ENCODE peak calls at places on chromosome 15, in five cellular contexts. Y is SK-N-SH, P is sigmoid colon, O is transverse colon, C is suprapubic skin. J is an unnamed sample.
A peak's percentile ranks its signal among the peaks of the same experiment; 100 is the strongest.

GRCh38 chr15:48001393-48002059 is 119.3 kb upstream of the SLC24A5 start:
- DNase-seq in Y (no peak), O (no peak), P (no peak), C (no peak), J (no peak)

GRCh38 chr15:76335851-76336253 is 721 bp upstream of the ISL2 start:
- DNase-seq in C (no peak), P (no peak), Y (peak; percentile 76), O (no peak), J (no peak)

GRCh38 chr15:69285834-69286233 is 12.9 kb upstream of the PAQR5 start:
- DNase-seq in C (no peak), Y (no peak), O (no peak), P (no peak), J (no peak)

GRCh38 chr15:40755821-40756220 is 767 bp upstream of the RMDN3 start:
- DNase-seq in Y (no peak), O (no peak), P (no peak), C (no peak), J (no peak)

GRCh38 chr15:64833690-64834089 is 8.0 kb upstream of the PLEKHO2 start:
- DNase-seq in Y (no peak), P (no peak), C (no peak), O (no peak), J (no peak)

GRCh38 chr15:77904436-77904821 is 173.1 kb downstream of the TBC1D2B start:
- DNase-seq in C (peak; percentile 63), Y (no peak), P (peak; percentile 52), O (no peak), J (peak; percentile 22)

GRCh38 chr15:60414016-60414682 is 16.4 kb upstream of the ANXA2 start:
- DNase-seq in C (no peak), O (no peak), P (no peak), Y (no peak), J (no peak)

GRCh38 chr15:100334905-100335304 is 6.9 kb downstream of the ADAMTS17 start:
- DNase-seq in C (no peak), P (no peak), Y (peak; percentile 53), O (no peak), J (no peak)

GRCh38 chr15:58770519-58770856 is 614 bp upstream of the MINDY2 start:
- DNase-seq in C (no peak), O (peak; percentile 16), Y (no peak), P (no peak), J (no peak)

GRCh38 chr15:66701422-66702034 is 508 bp upstream of the SMAD6 start:
- DNase-seq in Y (peak; percentile 77), O (peak; percentile 54), C (no peak), P (peak; percentile 73), J (peak; percentile 33)

GRCh38 chr15:83322061-83322460 is 37.6 kb upstream of the BNC1 start:
- DNase-seq in O (no peak), Y (no peak), C (no peak), P (no peak), J (no peak)

GRCh38 chr15:52730163-52730562 is 51.0 kb upstream of the ATOSA start:
- DNase-seq in O (no peak), P (no peak), Y (no peak), C (no peak), J (no peak)

GRCh38 chr15:31892513-31892912 is 137.8 kb upstream of the CHRNA7 start:
- DNase-seq in P (no peak), C (no peak), O (no peak), Y (no peak), J (no peak)

DNA sequence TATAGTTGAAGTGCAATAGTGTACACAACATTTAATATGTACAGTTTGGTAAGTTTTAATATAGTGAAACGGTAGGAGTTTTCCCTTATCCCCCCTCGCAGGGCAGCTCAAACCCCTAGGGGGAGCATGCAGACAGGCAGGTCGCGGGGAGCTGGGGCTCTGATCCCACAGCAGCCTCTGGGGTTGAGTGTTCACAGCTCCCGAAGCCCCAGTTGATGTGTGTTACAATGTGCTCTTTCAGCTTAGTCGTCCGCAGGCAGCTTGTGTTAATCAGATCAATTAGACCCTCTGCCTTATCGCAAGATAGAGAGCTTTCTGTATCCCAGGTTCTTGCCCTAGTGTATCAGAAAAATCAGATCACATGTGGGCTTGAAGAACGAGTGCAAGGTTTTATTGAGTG is 143.1 kb upstream of the CHRNA7 start:
- DNase-seq in P (no peak), C (no peak), O (no peak), Y (peak; percentile 70), J (no peak)
- H3K4me3 ChIP-seq in P (no peak overlapping the region), C (no peak overlapping the region), O (no peak overlapping the region), Y (no peak overlapping the region), J (no peak overlapping the region)

GRCh38 chr15:88653200-88654064 is 14.6 kb downstream of the ISG20 start:
- DNase-seq in Y (peak; percentile 59), P (peak; percentile 53), O (no peak), C (peak; percentile 50), J (no peak)

GRCh38 chr15:88654430-88655102 is 15.8 kb downstream of the ISG20 start:
- DNase-seq in Y (no peak), C (peak; percentile 76), O (no peak), P (peak; percentile 53), J (peak; percentile 21)

GRCh38 chr15:88656760-88657221 is 18.0 kb downstream of the ISG20 start:
- DNase-seq in P (peak; percentile 59), Y (no peak), C (peak; percentile 77), O (peak; percentile 74), J (peak; percentile 41)

GRCh38 chr15:88655780-88656488 is 17.1 kb downstream of the ISG20 start:
- DNase-seq in P (peak; percentile 28), Y (no peak), O (no peak), C (peak; percentile 55), J (peak; percentile 1)

GRCh38 chr15:88655103-88655553 is 16.3 kb downstream of the ISG20 start:
- DNase-seq in O (no peak), P (peak; percentile 50), Y (no peak), C (peak; percentile 70), J (peak; percentile 24)
- H3K4me1 ChIP-seq in O (peaks cover under 1% of the 10 kb centered on the region), P (no peaks in the 10 kb centered on the region), Y (no peaks in the 10 kb centered on the region), C (no peaks in the 10 kb centered on the region), J (peaks cover 33% of the 10 kb centered on the region)

DNA sequence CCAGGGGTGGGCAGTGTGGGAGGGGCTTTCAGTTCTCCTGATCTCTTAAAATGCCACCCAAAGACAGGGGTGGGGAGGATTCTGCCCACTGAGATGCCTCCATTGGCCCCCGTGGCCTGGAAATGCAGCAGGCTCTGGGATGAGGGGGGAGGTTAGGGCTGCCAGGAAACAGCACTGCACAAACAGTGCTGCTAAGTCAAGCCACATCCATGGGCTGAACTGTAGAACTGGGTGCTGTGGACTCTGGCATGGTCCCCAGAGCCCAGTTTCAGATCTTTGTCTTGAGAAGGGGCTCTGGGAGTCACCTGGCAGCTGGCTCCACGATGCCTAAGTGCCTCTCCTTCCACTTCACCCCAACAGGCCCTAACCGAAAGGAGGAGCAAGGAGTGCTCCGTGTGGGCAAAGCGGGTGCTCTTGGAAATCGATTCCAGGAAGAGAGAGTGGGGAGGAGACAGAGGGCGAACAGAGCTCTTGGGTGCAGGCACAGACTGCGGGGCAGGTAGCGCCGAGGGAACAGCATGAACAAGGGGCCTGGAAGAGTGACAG is 7.8 kb downstream of the PLA2G4E start:
- DNase-seq in Y (no peak), C (no peak), O (no peak), P (no peak), J (no peak)
- TF ChIP-seq EP300 in Y (no peak), C (no peak), O (no peak), P (no peak), J (no peak)

DNA sequence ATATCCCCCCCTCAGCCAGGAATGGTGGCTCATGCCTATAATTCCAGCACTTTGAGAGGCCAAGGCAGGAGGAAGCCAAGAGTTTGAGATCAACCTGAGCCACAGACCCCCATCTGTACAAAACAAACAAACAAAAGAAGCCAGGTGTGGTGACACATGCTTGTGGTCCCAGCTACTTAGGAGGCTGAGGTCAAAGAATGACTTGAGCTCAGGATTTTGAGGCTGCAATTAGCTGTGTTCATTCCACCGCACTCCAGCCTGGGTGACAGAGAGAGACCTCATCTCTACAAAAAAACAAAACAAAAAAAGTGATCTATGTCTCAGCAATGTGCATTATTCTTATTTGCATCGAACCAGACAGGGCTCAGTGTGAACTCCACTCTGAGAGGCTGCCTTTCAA is 800.8 kb downstream of the MCTP2 start:
- DNase-seq in Y (no peak), C (no peak), O (no peak), P (no peak), J (no peak)
- H3K4me3 ChIP-seq in Y (no peak overlapping the region), C (no peak overlapping the region), O (no peak overlapping the region), P (no peak overlapping the region), J (no peak overlapping the region)

DNA sequence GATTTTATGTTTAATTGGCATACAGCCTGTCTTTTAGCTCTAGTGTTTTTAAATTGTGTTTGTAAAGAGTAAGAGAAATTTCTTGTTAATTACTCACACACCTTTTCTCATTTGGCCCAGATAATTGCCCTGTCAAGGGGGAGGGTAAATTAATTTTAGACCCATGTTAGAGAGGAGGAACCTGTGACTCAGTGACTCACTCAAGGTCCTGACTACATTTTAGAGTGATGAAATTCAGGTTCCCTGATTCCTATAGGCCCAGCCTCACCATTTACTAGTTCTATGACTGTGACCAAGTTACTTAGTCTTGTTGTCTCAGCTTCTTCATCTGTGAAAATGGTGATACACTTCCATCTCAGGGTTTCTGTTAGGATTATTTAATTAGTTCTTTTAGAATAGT is 125.2 kb upstream of the DPH6 start:
- DNase-seq in O (no peak), Y (no peak), P (no peak), C (no peak), J (no peak)
- H3K4me1 ChIP-seq in O (peaks cover 45% of the 10 kb centered on the region), Y (peaks cover 6% of the 10 kb centered on the region), P (peaks cover 27% of the 10 kb centered on the region), C (peaks cover 16% of the 10 kb centered on the region), J (peaks cover 10% of the 10 kb centered on the region)

GRCh38 chr15:39363761-39364586 is 216.9 kb upstream of the THBS1 start:
- DNase-seq in P (no peak), O (no peak), C (no peak), Y (no peak), J (no peak)
- TF ChIP-seq EP300 in P (no peak), O (no peak), C (no peak), Y (peak; percentile 7), J (no peak)

GRCh38 chr15:56871867-56872266 is 46.6 kb upstream of the TCF12 start:
- DNase-seq in C (no peak), O (no peak), P (no peak), Y (no peak), J (no peak)
- H3K4me3 ChIP-seq in C (no peak overlapping the region), O (no peak overlapping the region), P (no peak overlapping the region), Y (no peak overlapping the region), J (no peak overlapping the region)

GRCh38 chr15:28944286-28944685 is 58.5 kb downstream of the APBA2 start:
- DNase-seq in C (peak; percentile 75), O (no peak), Y (no peak), P (peak; percentile 25), J (peak; percentile 16)

GRCh38 chr15:28942521-28943035 is 56.8 kb downstream of the APBA2 start:
- DNase-seq in P (peak; percentile 32), O (no peak), C (peak; percentile 75), Y (no peak), J (peak; percentile 7)

GRCh38 chr15:28944696-28945300 is 59.0 kb downstream of the APBA2 start:
- DNase-seq in C (peak; percentile 44), O (no peak), Y (no peak), P (peak; percentile 32), J (peak; percentile 10)

GRCh38 chr15:28943146-28943545 is 57.4 kb downstream of the APBA2 start:
- DNase-seq in Y (no peak), P (peak; percentile 53), C (peak; percentile 49), O (no peak), J (peak; percentile 7)

GRCh38 chr15:28943611-28944230 is 57.9 kb downstream of the APBA2 start:
- DNase-seq in P (peak; percentile 60), O (no peak), Y (no peak), C (peak; percentile 49), J (peak; percentile 20)
- H3K4me1 ChIP-seq in P (no peaks in the 10 kb centered on the region), O (no peaks in the 10 kb centered on the region), Y (no peaks in the 10 kb centered on the region), C (no peaks in the 10 kb centered on the region), J (no peaks in the 10 kb centered on the region)

J was measured in stomach.